ENCODE peak calls at places on chromosome 1, in five cellular contexts. X is body of pancreas; J is A549; U is CD8-positive, alpha-beta T cell; G is neuronal stem cell. I is an unnamed sample. For H3K4me1 and H3K9me3, the result is how much of the 10 kb centered on the place peaks cover.

GRCh38 chr1:94501925-94502324 is 39.6 kb downstream of the F3 start:
- DNase-seq in U (no peak), J (no peak), G (no peak), X (no peak), I (no peak)

GRCh38 chr1:17148950-17149608 is 29.8 kb upstream of the PADI2 start:
- DNase-seq in G (no peak), X (no peak), U (no peak), J (no peak), I (no peak)

GRCh38 chr1:229440821-229441537 is 7.1 kb upstream of the ACTA1 start:
- DNase-seq in G (no peak), J (peak), U (no peak), X (no peak), I (no peak)

GRCh38 chr1:193338194-193338593 is 151.8 kb upstream of the B3GALT2 start:
- DNase-seq in J (no peak), G (no peak), U (no peak), X (no peak), I (no peak)

GRCh38 chr1:95716550-95716949 is 482.5 kb downstream of the RWDD3 start:
- DNase-seq in X (no peak), J (no peak), U (no peak), G (no peak), I (no peak)

GRCh38 chr1:21680918-21681317 is 11.8 kb upstream of the RAP1GAP start:
- DNase-seq in X (no peak), J (no peak), U (no peak), G (no peak), I (no peak)

GRCh38 chr1:237244778-237245177 is 202.8 kb downstream of the RYR2 start:
- DNase-seq in J (no peak), U (no peak), X (no peak), G (no peak), I (no peak)

GRCh38 chr1:46133181-46133658 is 791 bp upstream of the PIK3R3 start:
- DNase-seq in U (no peak), J (no peak), X (no peak), G (no peak), I (peak)

GRCh38 chr1:59186656-59187055 is 110.2 kb upstream of the FGGY start:
- DNase-seq in U (no peak), J (no peak), X (no peak), G (no peak), I (no peak)

GRCh38 chr1:167052389-167052788 is 37.8 kb downstream of the GPA33 start:
- DNase-seq in X (no peak), U (no peak), G (no peak), J (peak), I (no peak)

GRCh38 chr1:181187596-181188126 is 99.2 kb downstream of the IER5 start:
- DNase-seq in G (no peak), J (no peak), U (no peak), X (no peak), I (no peak)

GRCh38 chr1:181191494-181192040 is 103.1 kb downstream of the IER5 start:
- DNase-seq in G (no peak), X (no peak), U (no peak), J (no peak), I (no peak)

GRCh38 chr1:181190362-181191035 is 102.0 kb downstream of the IER5 start:
- DNase-seq in J (peak), G (no peak), X (peak), U (no peak), I (no peak)

GRCh38 chr1:181189245-181189644 is 100.7 kb downstream of the IER5 start:
- DNase-seq in G (no peak), J (no peak), U (no peak), X (no peak), I (no peak)

DNA sequence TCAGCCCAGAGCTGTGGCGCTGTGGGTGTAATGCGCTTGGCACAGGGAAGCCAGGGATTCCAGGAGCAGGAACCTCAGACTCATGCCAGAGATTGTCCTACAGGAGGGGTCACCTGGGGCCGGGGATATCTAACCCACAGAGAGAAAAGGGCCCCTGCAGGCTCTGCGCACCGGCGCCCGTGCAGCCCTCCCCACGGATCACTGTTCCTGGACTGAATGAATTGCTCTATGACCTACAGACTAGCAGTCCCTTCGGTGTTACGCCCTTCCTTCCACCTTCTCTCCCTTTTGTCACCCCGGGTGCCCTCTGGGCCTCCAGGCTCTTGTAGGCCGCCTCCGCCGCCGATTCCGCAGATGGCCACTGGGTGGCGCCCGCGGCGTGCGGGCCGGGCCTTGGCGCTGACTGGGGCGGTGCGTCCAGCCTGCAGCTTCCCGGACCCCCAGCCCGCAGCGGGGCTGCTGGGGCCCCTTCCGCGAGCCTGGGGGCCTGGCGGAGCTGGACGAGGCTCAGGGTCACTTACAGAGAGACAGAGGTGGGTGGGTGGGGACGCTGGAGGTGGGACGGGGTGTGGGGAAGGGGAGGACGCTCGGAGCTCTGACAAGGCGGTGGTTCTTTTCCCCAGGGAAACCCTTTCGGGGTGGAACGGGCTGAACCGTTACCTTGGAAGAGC is 101.3 kb downstream of the IER5 start:
- DNase-seq in J (peak), U (peak), G (peak), X (peak), I (peak)
- H3K4me3 ChIP-seq in J (peak), U (peak), G (peak), X (no peak), I (peak)

GRCh38 chr1:199956005-199956404 is 71.5 kb upstream of the NR5A2 start:
- DNase-seq in J (peak), G (no peak), X (peak), U (no peak), I (no peak)
- H3K4me1 ChIP-seq in J (under half), G (under half), X (under half), U (under half), I (under half)

GRCh38 chr1:248239478-248239877 is 8.3 kb downstream of the OR2M4 start:
- DNase-seq in J (no peak), U (no peak), X (no peak), G (no peak), I (no peak)
- H3K9me3 ChIP-seq in J (under half), U (under half), X (under half), G (under half), I (under half)

DNA sequence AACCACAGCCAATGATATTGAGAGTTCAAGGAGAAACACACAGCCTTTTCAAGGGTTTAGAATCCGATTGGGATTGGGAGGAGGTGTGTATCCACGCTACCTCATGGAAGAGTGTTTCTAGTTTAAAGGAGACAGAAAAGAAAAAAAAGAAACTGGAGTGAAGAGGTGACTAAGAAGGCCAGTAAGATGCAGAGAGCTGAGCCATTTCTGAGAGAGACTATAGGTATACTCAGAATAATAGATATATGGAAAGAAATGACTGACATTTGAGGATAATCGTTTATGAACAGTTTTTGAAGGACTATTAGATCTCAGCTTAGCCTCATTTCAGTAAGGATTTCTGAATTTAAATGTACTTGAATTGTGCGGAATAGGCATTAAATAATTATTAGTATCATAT is 42.8 kb downstream of the LRRC8C start:
- DNase-seq in J (no peak), X (no peak), U (no peak), G (no peak), I (no peak)
- H3K4me3 ChIP-seq in J (no peak), X (no peak), U (no peak), G (no peak), I (no peak)

GRCh38 chr1:54465351-54465811 is 59.2 kb upstream of the SSBP3 start:
- DNase-seq in U (no peak), J (no peak), G (no peak), X (no peak), I (no peak)
- H3K4me1 ChIP-seq in U (under half), J (under half), G (under half), X (under half), I (under half)

DNA sequence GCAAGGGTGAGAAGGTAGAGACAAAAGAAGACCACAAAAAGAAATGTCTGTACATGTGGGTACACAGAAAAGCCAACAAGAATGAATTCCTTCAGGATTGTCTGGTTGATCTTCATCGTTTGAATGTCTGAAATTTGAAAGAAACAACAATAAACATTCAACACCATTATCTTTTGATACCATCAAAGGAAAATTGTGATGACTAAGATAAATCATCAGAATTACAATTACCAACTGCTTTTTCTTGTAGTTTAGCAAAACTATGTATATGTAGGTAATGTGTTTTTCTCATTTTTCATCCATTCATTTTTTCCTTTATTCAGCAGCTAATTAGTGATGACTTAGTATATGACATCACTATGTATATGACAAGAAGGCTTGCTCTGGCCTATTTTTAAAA is at the start of gene OR10X1:
- DNase-seq in X (no peak), G (no peak), U (no peak), J (no peak), I (no peak)
- H3K9me3 ChIP-seq in X (under half), G (under half), U (under half), J (under half), I (under half)

DNA sequence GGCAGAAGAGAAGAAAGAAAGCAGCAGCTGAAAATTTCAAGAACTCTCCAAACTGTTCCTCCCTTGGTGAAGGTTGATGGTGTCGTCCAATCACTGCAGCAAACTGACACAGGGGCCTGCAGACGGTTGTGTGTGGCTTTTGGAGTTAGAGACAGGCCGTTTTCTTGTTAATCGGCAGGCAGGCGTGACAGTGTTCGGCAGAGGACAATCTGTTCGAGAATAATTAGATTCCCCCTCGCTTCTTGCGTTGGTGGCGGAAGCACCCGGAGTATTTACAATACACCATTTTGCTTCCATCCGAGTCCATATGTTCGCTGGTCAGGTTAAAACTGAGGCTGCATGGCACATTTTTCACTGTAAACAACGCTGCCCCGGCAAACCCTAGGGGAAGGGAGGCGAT is 360.3 kb downstream of the SMYD3 start:
- DNase-seq in U (no peak), X (no peak), J (no peak), G (no peak), I (no peak)
- H3K4me3 ChIP-seq in U (no peak), X (no peak), J (no peak), G (no peak), I (no peak)

DNA sequence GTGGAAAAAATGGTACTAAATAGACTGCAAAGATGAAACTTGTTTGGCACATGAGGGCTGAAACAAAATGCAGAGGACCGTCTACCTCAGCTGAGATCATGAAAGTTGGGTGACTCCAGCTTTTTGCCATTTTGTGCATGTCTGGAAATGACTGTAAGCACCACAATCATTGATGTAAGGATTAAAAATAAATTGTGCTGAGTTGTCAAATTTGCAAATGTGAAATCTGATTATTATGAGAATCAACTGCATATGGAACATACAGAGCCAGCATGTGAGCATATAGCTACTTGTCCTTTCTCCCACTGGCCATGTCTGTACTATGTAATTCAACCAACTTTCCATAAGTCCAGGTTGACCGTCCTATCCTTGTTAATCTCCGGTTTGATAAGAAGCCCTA is 736.9 kb upstream of the PRMT6 start:
- DNase-seq in U (no peak), G (no peak), J (no peak), X (no peak), I (no peak)
- H3K4me1 ChIP-seq in U (under half), G (under half), J (under half), X (under half), I (under half)

I was measured in iPS DF 6.9.